ENCODE peak calls at places on chromosomes 13 and 19, in four cellular contexts. L is AG09309, M is T-helper 2 cell, U is cardiac fibroblast. S is an unnamed sample.

GRCh38 chr19:55443045-55443823 is at the start of gene SHISA7:
- DNase-seq in L (no peak), M (no peak), U (no peak), S (no peak)

GRCh38 chr13:36819811-36820140 is 754 bp downstream of the RFXAP start:
- DNase-seq in L (no peak), M (peak; percentile 29), U (peak; percentile 22), S (peak; percentile 35)

GRCh38 chr19:871446-872265 is 12.2 kb downstream of the CFD start:
- DNase-seq in L (no peak), M (no peak), U (no peak), S (no peak)

GRCh38 chr13:73880365-73880764 is 253.8 kb downstream of the KLF12 start:
- DNase-seq in L (no peak), M (no peak), U (no peak), S (peak; percentile 66)

GRCh38 chr19:47122359-47123335 is 8.0 kb upstream of the SAE1 start:
- DNase-seq in L (no peak), M (no peak), U (peak; percentile 66), S (no peak)

GRCh38 chr13:34172048-34172447 is 354.1 kb downstream of the RFC3 start:
- DNase-seq in L (no peak), M (no peak), U (peak; percentile 20), S (no peak)

GRCh38 chr13:114099191-114099590 is 33.2 kb downstream of the RASA3 start:
- DNase-seq in L (peak; percentile 71), M (no peak), U (peak; percentile 86), S (no peak)

GRCh38 chr19:27722625-27723024 is 1490.3 kb downstream of the UQCRFS1 start:
- DNase-seq in L (no peak), M (no peak), U (no peak), S (no peak)

GRCh38 chr13:95437561-95437960 is 115.0 kb upstream of the CLDN10 start:
- DNase-seq in L (no peak), M (no peak), U (peak; percentile 10), S (no peak)

S was measured in dermis blood vessel endothelial cell.